ENCODE peak calls at places on chromosomes 1 and 21, in six cellular contexts. S, K, W, B, U and T are unnamed samples.

GRCh38 chr1:1787206-1787605 is 8.9 kb upstream of the NADK start:
- DNase-seq in S (no peak), K (no peak), W (no peak), B (no peak), U (no peak), T (no peak)

GRCh38 chr1:219917851-219918466 is 10.4 kb downstream of the SLC30A10 start:
- DNase-seq in S (no peak), K (peak), W (no peak), B (no peak), U (no peak), T (no peak)

GRCh38 chr1:11904978-11905377 is 21.2 kb downstream of the KIAA2013 start:
- DNase-seq in S (no peak), K (no peak), W (no peak), B (no peak), U (no peak), T (no peak)

GRCh38 chr1:84539972-84540371 is 33.6 kb upstream of the GNG5 start:
- DNase-seq in S (no peak), K (no peak), W (no peak), B (no peak), U (no peak), T (no peak)

GRCh38 chr1:210711825-210712224 is 383.1 kb downstream of the HHAT start:
- DNase-seq in S (no peak), K (no peak), W (no peak), B (no peak), U (peak), T (no peak)

GRCh38 chr1:207711285-207711684 is 40.6 kb upstream of the CD46 start:
- DNase-seq in S (no peak), K (no peak), W (no peak), B (no peak), U (no peak), T (no peak)

GRCh38 chr1:153842006-153842471 is 66.8 kb downstream of the SLC27A3 start:
- DNase-seq in S (no peak), K (no peak), W (no peak), B (no peak), U (no peak), T (no peak)

GRCh38 chr1:178973671-178974091 is 52.0 kb upstream of the FAM20B start:
- DNase-seq in S (no peak), K (no peak), W (no peak), B (no peak), U (no peak), T (no peak)

GRCh38 chr21:31665397-31665796 is 5.9 kb downstream of the SOD1 start:
- DNase-seq in S (no peak), K (no peak), W (no peak), B (no peak), U (no peak), T (no peak)

GRCh38 chr1:205930698-205931330 is 12.4 kb downstream of the SLC26A9 start:
- DNase-seq in S (no peak), K (no peak), W (no peak), B (no peak), U (no peak), T (no peak)

GRCh38 chr1:159943908-159944622 is 1.3 kb downstream of the IGSF9 start:
- DNase-seq in S (no peak), K (no peak), W (no peak), B (no peak), U (no peak), T (no peak)

GRCh38 chr1:9687876-9688582 is 36.5 kb downstream of the PIK3CD start:
- DNase-seq in S (no peak), K (no peak), W (peak), B (no peak), U (no peak), T (no peak)

GRCh38 chr1:94299627-94300552 is 62.5 kb upstream of the ARHGAP29 start:
- DNase-seq in S (no peak), K (no peak), W (no peak), B (no peak), U (no peak), T (no peak)

GRCh38 chr1:94617957-94618739 is 76.6 kb upstream of the F3 start:
- DNase-seq in S (no peak), K (no peak), W (no peak), B (no peak), U (no peak), T (no peak)

GRCh38 chr1:180911640-180912161 is 996 bp upstream of the KIAA1614 start:
- DNase-seq in S (no peak), K (no peak), W (no peak), B (no peak), U (no peak), T (no peak)

GRCh38 chr1:6095511-6096242 is 50.0 kb downstream of the KCNAB2 start:
- DNase-seq in S (no peak), K (no peak), W (no peak), B (no peak), U (no peak), T (no peak)

DNA sequence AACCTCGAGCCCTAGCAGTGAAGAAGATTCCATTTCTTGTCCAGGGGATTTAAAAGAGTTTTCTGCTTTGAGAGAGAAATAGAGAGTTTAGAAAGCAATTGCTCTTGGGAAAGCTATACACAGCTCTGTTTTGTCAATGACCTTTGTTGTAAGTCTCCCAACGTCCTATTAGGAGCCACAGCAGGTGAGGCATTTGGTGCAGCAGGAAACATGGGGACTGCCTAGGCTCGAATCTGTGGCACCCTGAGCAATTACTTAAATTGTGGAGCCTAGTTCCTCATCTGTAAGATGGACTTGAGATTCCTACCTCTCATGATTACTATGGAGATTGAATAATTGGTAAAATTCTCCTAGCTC is 8.2 kb downstream of the DCLRE1B start:
- DNase-seq in S (no peak), K (no peak), W (no peak), B (no peak), U (no peak), T (no peak)
- H3K27ac ChIP-seq in S (no peak), K (no peak), W (peak), B (peak), U (no peak), T (peak)

DNA sequence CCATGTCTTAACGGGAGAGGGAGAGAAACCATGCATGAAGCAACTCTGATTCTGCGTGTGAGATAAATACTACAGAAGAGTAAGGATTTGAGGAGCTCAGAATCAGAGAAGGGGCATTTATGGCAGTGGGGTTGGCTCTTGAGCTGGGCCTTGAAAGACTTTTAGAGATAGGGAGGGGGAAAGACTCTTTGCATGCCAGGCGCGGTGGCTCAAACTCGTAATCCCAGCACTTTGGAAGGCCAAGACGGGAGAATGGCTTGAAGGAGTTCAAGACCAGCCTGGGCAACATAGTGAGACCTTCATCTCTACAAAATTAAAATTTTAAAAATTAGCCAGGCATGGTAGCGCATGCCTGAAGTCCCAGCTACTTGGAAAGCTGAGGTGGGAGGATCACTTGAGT is 672 bp downstream of the ARMH1 start:
- DNase-seq in S (no peak), K (no peak), W (no peak), B (no peak), U (no peak), T (no peak)
- H3K27ac ChIP-seq in S (no peak), K (peak), W (peak), B (peak), U (no peak), T (no peak)

GRCh38 chr1:35883681-35884155 is 709 bp downstream of the AGO1 start:
- DNase-seq in S (no peak), K (no peak), W (peak), B (no peak), U (peak), T (no peak)
- H3K27ac ChIP-seq in S (peak), K (peak), W (peak), B (peak), U (peak), T (peak)

GRCh38 chr1:30762152-30762930 is 4.8 kb upstream of the LAPTM5 start:
- DNase-seq in S (no peak), K (no peak), W (no peak), B (no peak), U (no peak), T (no peak)

GRCh38 chr1:30759718-30760281 is 2.2 kb upstream of the LAPTM5 start:
- DNase-seq in S (peak), K (no peak), W (no peak), B (no peak), U (no peak), T (no peak)

GRCh38 chr1:30762931-30763653 is 5.5 kb upstream of the LAPTM5 start:
- DNase-seq in S (no peak), K (no peak), W (no peak), B (no peak), U (no peak), T (peak)

GRCh38 chr1:30760596-30761311 is 3.2 kb upstream of the LAPTM5 start:
- DNase-seq in S (no peak), K (no peak), W (no peak), B (no peak), U (no peak), T (no peak)

GRCh38 chr1:30761312-30762151 is 4.0 kb upstream of the LAPTM5 start:
- DNase-seq in S (no peak), K (no peak), W (no peak), B (no peak), U (no peak), T (no peak)
- H3K27ac ChIP-seq in S (no peak), K (no peak), W (no peak), B (peak), U (no peak), T (peak)

DNA sequence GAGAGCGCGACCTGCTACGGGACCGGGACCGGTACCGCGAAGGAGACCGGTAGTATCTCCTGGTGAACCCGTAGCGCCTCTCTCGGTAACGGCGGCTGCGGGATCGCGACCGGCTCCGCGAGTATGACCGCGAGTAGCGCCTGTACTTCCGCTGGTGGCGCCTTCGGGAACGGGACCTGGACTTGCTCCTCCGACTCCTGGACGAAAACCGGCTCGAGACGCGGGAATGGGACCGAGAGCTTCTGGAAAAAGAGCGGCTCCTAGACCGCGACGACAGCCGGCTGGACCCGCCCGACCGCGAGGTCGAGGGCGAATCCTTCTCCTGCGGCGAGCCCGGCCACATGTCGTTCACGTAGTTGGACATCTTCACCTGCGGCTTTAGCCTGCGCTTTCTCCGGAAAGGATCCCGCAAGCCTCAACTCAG is 642 bp downstream of the RSRP1 start:
- DNase-seq in S (peak), K (no peak), W (peak), B (no peak), U (peak), T (no peak)
- H3K27ac ChIP-seq in S (peak), K (peak), W (peak), B (peak), U (peak), T (peak)

DNA sequence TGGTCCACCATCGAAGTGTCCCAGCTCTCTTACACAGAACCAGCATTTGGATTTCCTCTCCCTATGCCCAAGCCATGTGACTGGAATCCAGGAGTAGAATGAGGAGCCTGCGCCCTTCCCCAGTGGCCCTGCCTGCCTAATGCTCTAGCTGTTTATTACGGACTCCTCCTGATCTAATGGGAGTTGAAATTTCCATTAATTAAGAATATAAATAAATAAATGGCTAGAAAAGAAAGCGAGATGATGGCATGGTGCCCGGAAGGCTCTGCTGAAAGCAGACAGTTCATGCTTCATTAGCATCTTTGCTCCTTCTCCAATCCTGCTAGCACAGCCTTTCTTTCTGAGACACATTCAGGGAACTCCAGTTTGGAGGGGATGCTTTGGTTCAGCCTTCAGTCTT is 216.2 kb downstream of the SEC16B start:
- DNase-seq in S (no peak), K (no peak), W (no peak), B (no peak), U (no peak), T (no peak)
- H3K27ac ChIP-seq in S (no peak), K (no peak), W (no peak), B (no peak), U (no peak), T (no peak)

DNA sequence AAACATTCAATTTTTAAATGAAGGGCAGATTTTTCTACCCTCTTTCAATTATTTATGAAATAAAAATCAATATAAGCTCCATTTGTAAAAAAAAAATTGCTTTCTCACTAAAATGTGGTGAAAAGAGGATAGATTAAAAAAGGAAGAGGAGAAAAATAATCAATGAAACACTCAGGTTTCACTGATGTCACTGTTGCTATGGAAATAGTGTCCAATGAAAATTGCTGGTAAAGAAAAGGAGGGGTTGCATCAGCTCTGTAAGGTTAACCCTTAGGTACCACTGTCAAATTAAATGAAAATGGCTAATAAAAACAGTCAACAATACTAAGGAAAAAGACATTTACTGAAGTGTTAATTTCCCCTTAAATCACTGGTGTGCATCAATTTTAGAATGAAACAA is 91.6 kb upstream of the TTC39A start:
- DNase-seq in S (no peak), K (peak), W (no peak), B (no peak), U (no peak), T (no peak)
- H3K27ac ChIP-seq in S (no peak), K (peak), W (peak), B (no peak), U (no peak), T (no peak)

GRCh38 chr1:17531682-17532487 is 7.6 kb upstream of the ARHGEF10L start:
- DNase-seq in S (no peak), K (no peak), W (peak), B (no peak), U (peak), T (peak)
- H3K27ac ChIP-seq in S (no peak), K (peak), W (peak), B (peak), U (peak), T (peak)

DNA sequence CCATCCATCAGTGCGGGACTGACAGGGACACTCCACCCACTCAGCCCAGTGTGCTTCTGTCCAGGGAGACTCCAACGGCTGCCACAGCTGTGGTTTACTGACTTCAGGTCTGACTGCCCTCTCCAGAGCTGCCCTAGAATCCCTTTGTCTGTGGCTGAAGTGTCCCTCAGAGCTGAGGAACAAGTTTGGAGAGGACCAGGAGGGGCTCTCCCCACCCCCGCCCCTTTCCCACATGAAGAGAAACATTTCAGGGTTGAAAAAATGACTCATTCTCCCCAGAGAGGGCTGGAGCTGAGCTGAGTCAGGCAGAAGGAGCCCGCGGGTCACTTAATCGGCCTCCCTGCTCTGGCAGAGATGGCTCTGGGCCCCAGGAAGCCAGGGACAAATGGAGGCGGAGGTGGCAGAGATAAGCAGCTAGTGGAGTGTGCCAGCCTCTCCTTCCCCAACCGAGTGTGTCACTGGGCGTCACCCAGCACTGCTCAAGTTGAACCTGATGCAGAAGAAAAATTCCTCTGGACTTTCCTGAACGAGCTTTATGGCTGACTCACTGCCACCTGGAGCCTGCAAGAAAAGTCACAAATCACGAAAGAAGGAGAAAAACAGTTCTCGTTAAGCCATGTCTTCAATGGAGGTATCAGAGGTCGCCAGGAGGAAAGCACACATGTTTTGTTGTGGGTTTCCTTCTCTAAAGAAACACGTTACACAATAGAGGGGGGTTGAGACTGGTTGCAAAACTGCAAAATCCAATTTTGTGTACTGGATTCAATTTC is 34.3 kb upstream of the ECE1 start:
- DNase-seq in S (peak), K (no peak), W (peak), B (no peak), U (peak), T (no peak)
- H3K27ac ChIP-seq in S (peak), K (peak), W (peak), B (peak), U (peak), T (peak)